ENCODE peak calls at places on chromosomes 12 and 14, in six cellular contexts. One of them, this sample, is unnamed.

GRCh38 chr14:68669644-68670343 is 123.1 kb downstream of the ZFP36L1 start:
- DNase-seq in HCT116: no peak
- DNase-seq in SK-N-SH: no peak
- DNase-seq in Karpas-422: no peak
- DNase-seq in PC-3: no peak
- DNase-seq in MM.1S: no peak
- DNase-seq in this sample: peak; percentile 9

GRCh38 chr14:96264850-96265249 is 8.8 kb downstream of the BDKRB1 start:
- DNase-seq in HCT116: no peak
- DNase-seq in SK-N-SH: no peak
- DNase-seq in Karpas-422: no peak
- DNase-seq in PC-3: peak; percentile 32
- DNase-seq in MM.1S: no peak
- DNase-seq in this sample: peak; percentile 59

GRCh38 chr12:58443273-58443980 is 476.9 kb downstream of the LRIG3 start:
- DNase-seq in HCT116: peak; percentile 40
- DNase-seq in SK-N-SH: peak; percentile 5
- DNase-seq in Karpas-422: peak; percentile 74
- DNase-seq in PC-3: peak; percentile 59
- DNase-seq in MM.1S: peak; percentile 37
- DNase-seq in this sample: peak; percentile 48

GRCh38 chr12:30989754-30990153 is 63.2 kb downstream of the TSPAN11 start:
- DNase-seq in HCT116: no peak
- DNase-seq in SK-N-SH: peak; percentile 67
- DNase-seq in Karpas-422: peak; percentile 84
- DNase-seq in PC-3: peak; percentile 54
- DNase-seq in MM.1S: peak; percentile 94
- DNase-seq in this sample: peak; percentile 24

GRCh38 chr14:32319368-32320049 is 9.6 kb upstream of the AKAP6 start:
- DNase-seq in HCT116: no peak
- DNase-seq in SK-N-SH: no peak
- DNase-seq in Karpas-422: no peak
- DNase-seq in PC-3: peak; percentile 84
- DNase-seq in MM.1S: no peak
- DNase-seq in this sample: no peak

GRCh38 chr14:92549853-92550244 is 36.3 kb downstream of the RIN3 start:
- DNase-seq in HCT116: no peak
- DNase-seq in SK-N-SH: no peak
- DNase-seq in Karpas-422: no peak
- DNase-seq in PC-3: no peak
- DNase-seq in MM.1S: no peak
- DNase-seq in this sample: peak; percentile 78

GRCh38 chr14:38207830-38208815 is at the start of gene SSTR1:
- DNase-seq in HCT116: no peak
- DNase-seq in SK-N-SH: no peak
- DNase-seq in Karpas-422: no peak
- DNase-seq in PC-3: no peak
- DNase-seq in MM.1S: no peak
- DNase-seq in this sample: peak; percentile 56

GRCh38 chr14:59004012-59004411 is 184.5 kb upstream of the DAAM1 start:
- DNase-seq in HCT116: no peak
- DNase-seq in SK-N-SH: no peak
- DNase-seq in Karpas-422: no peak
- DNase-seq in PC-3: peak; percentile 30
- DNase-seq in MM.1S: no peak
- DNase-seq in this sample: peak; percentile 33

GRCh38 chr14:41872906-41873305 is 266.2 kb downstream of the LRFN5 start:
- DNase-seq in HCT116: no peak
- DNase-seq in SK-N-SH: no peak
- DNase-seq in Karpas-422: no peak
- DNase-seq in PC-3: no peak
- DNase-seq in MM.1S: no peak
- DNase-seq in this sample: peak; percentile 57

GRCh38 chr12:120498870-120499515 is 3.1 kb downstream of the DYNLL1 start:
- DNase-seq in HCT116: no peak
- DNase-seq in SK-N-SH: no peak
- DNase-seq in Karpas-422: no peak
- DNase-seq in PC-3: no peak
- DNase-seq in MM.1S: no peak
- DNase-seq in this sample: no peak

GRCh38 chr14:80385340-80385739 is 174.0 kb upstream of the DIO2 start:
- DNase-seq in HCT116: no peak
- DNase-seq in SK-N-SH: no peak
- DNase-seq in Karpas-422: no peak
- DNase-seq in PC-3: no peak
- DNase-seq in MM.1S: no peak
- DNase-seq in this sample: no peak

GRCh38 chr14:33317675-33318074 is 379.0 kb downstream of the NPAS3 start:
- DNase-seq in HCT116: no peak
- DNase-seq in SK-N-SH: no peak
- DNase-seq in Karpas-422: no peak
- DNase-seq in PC-3: peak; percentile 57
- DNase-seq in MM.1S: no peak
- DNase-seq in this sample: no peak

GRCh38 chr14:81450100-81450531 is 50.0 kb upstream of the STON2 start:
- DNase-seq in HCT116: no peak
- DNase-seq in SK-N-SH: no peak
- DNase-seq in Karpas-422: no peak
- DNase-seq in PC-3: no peak
- DNase-seq in MM.1S: no peak
- DNase-seq in this sample: peak; percentile 36

GRCh38 chr12:70733385-70733784 is 96.2 kb upstream of the PTPRB start:
- DNase-seq in HCT116: peak; percentile 76
- DNase-seq in SK-N-SH: peak; percentile 69
- DNase-seq in Karpas-422: peak; percentile 89
- DNase-seq in PC-3: peak; percentile 91
- DNase-seq in MM.1S: peak; percentile 73
- DNase-seq in this sample: peak; percentile 79

GRCh38 chr12:114821571-114821970 is 137.6 kb upstream of the TBX3 start:
- DNase-seq in HCT116: no peak
- DNase-seq in SK-N-SH: no peak
- DNase-seq in Karpas-422: no peak
- DNase-seq in PC-3: peak; percentile 26
- DNase-seq in MM.1S: no peak
- DNase-seq in this sample: no peak

GRCh38 chr14:38490273-38490672 is 234.4 kb upstream of the CLEC14A start:
- DNase-seq in HCT116: no peak
- DNase-seq in SK-N-SH: no peak
- DNase-seq in Karpas-422: no peak
- DNase-seq in PC-3: no peak
- DNase-seq in MM.1S: no peak
- DNase-seq in this sample: no peak

GRCh38 chr12:109813810-109814416 is 19.3 kb downstream of the TRPV4 start:
- DNase-seq in HCT116: no peak
- DNase-seq in SK-N-SH: no peak
- DNase-seq in Karpas-422: no peak
- DNase-seq in PC-3: no peak
- DNase-seq in MM.1S: no peak
- DNase-seq in this sample: no peak

GRCh38 chr14:76948976-76949375 is 79.5 kb downstream of the IRF2BPL start:
- DNase-seq in HCT116: no peak
- DNase-seq in SK-N-SH: no peak
- DNase-seq in Karpas-422: no peak
- DNase-seq in PC-3: no peak
- DNase-seq in MM.1S: no peak
- DNase-seq in this sample: no peak

GRCh38 chr14:76947078-76947837 is 81.2 kb downstream of the IRF2BPL start:
- DNase-seq in HCT116: peak; percentile 87
- DNase-seq in SK-N-SH: peak; percentile 90
- DNase-seq in Karpas-422: peak; percentile 92
- DNase-seq in PC-3: peak; percentile 92
- DNase-seq in MM.1S: peak; percentile 82
- DNase-seq in this sample: peak; percentile 96

GRCh38 chr14:76946753-76947077 is 81.8 kb downstream of the IRF2BPL start:
- DNase-seq in HCT116: no peak
- DNase-seq in SK-N-SH: no peak
- DNase-seq in Karpas-422: no peak
- DNase-seq in PC-3: no peak
- DNase-seq in MM.1S: no peak
- DNase-seq in this sample: no peak

GRCh38 chr14:76947838-76948184 is 80.7 kb downstream of the IRF2BPL start:
- DNase-seq in HCT116: no peak
- DNase-seq in SK-N-SH: no peak
- DNase-seq in Karpas-422: no peak
- DNase-seq in PC-3: no peak
- DNase-seq in MM.1S: no peak
- DNase-seq in this sample: no peak

DNA sequence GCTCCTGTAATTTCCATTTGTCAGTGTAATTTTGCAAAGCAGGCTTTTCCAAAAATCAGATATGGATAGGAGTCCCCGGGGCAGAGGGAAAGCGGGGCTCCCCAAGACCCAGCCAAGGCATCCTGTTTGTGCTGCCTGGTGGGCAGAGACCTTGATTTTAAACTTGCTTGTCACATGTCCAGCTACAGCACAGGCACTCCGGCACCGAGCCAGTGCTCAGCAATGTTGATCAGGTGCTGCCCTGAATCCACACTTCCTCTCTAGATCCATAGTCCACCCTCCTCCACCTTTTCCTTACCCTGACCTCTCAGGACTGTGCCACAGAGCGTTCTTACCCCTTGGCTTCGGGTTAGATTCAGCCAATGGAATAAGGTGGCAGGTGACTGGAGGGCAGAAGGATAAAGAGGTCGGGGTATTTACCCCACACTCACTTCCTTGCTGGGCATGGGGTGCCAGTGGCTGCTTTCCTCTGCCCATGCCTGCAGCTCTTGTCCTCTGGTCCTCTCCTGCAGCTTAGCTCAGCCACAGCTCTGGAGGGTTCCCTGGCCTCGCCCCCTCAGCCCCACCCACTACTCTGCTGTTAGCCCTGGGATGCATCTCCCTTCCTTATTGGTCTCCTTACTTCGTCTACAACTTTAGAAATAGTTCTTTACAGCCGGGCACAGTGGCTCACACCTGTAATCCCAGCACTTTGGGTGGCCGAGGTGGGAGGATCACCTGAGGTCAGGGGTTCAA is 80.1 kb downstream of the IRF2BPL start:
- DNase-seq in HCT116: no peak
- DNase-seq in SK-N-SH: no peak
- DNase-seq in Karpas-422: no peak
- DNase-seq in PC-3: no peak
- DNase-seq in MM.1S: no peak
- DNase-seq in this sample: no peak
- H3K27ac ChIP-seq in HCT116: peak overlapping the region; percentile 97
- H3K27ac ChIP-seq in SK-N-SH: peak overlapping the region; percentile 99
- H3K27ac ChIP-seq in Karpas-422: no peak overlapping the region
- H3K27ac ChIP-seq in PC-3: peak overlapping the region; percentile 95
- H3K27ac ChIP-seq in MM.1S: no peak overlapping the region
- H3K27ac ChIP-seq in this sample: peak overlapping the region; percentile 78

GRCh38 chr14:98458702-98459101 is 813.3 kb downstream of the BCL11B start:
- DNase-seq in HCT116: no peak
- DNase-seq in SK-N-SH: no peak
- DNase-seq in Karpas-422: no peak
- DNase-seq in PC-3: no peak
- DNase-seq in MM.1S: no peak
- DNase-seq in this sample: no peak
- H3K9me2 ChIP-seq in HCT116: no peaks in the 10 kb centered on the region
- H3K9me2 ChIP-seq in SK-N-SH: no peaks in the 10 kb centered on the region
- H3K9me2 ChIP-seq in Karpas-422: no peaks in the 10 kb centered on the region
- H3K9me2 ChIP-seq in PC-3: no peaks in the 10 kb centered on the region
- H3K9me2 ChIP-seq in MM.1S: no peaks in the 10 kb centered on the region
- H3K9me2 ChIP-seq in this sample: no peaks in the 10 kb centered on the region

GRCh38 chr12:76341436-76342030 is 6.7 kb downstream of the BBS10 start:
- DNase-seq in HCT116: no peak
- DNase-seq in SK-N-SH: no peak
- DNase-seq in Karpas-422: no peak
- DNase-seq in PC-3: peak; percentile 41
- DNase-seq in MM.1S: no peak
- DNase-seq in this sample: peak; percentile 48

GRCh38 chr12:76346236-76346635 is 2.0 kb downstream of the BBS10 start:
- DNase-seq in HCT116: no peak
- DNase-seq in SK-N-SH: no peak
- DNase-seq in Karpas-422: no peak
- DNase-seq in PC-3: no peak
- DNase-seq in MM.1S: no peak
- DNase-seq in this sample: peak; percentile 58

GRCh38 chr12:76345569-76345968 is 2.6 kb downstream of the BBS10 start:
- DNase-seq in HCT116: no peak
- DNase-seq in SK-N-SH: no peak
- DNase-seq in Karpas-422: no peak
- DNase-seq in PC-3: peak; percentile 13
- DNase-seq in MM.1S: no peak
- DNase-seq in this sample: no peak

GRCh38 chr12:76348079-76348901 is at the start of gene BBS10:
- DNase-seq in HCT116: peak; percentile 83
- DNase-seq in SK-N-SH: peak; percentile 89
- DNase-seq in Karpas-422: peak; percentile 98
- DNase-seq in PC-3: peak; percentile 92
- DNase-seq in MM.1S: peak; percentile 92
- DNase-seq in this sample: peak; percentile 97

GRCh38 chr12:76346798-76347420 is 1.3 kb downstream of the BBS10 start:
- DNase-seq in HCT116: no peak
- DNase-seq in SK-N-SH: peak; percentile 29
- DNase-seq in Karpas-422: peak; percentile 75
- DNase-seq in PC-3: peak; percentile 70
- DNase-seq in MM.1S: peak; percentile 63
- DNase-seq in this sample: peak; percentile 85
- H3K9ac ChIP-seq in HCT116: peak overlapping the region; percentile 74
- H3K9ac ChIP-seq in SK-N-SH: peak overlapping the region; percentile 80
- H3K9ac ChIP-seq in Karpas-422: peak overlapping the region; percentile 86
- H3K9ac ChIP-seq in PC-3: peak overlapping the region; percentile 78
- H3K9ac ChIP-seq in MM.1S: peak overlapping the region; percentile 74
- H3K9ac ChIP-seq in this sample: peak overlapping the region; percentile 81

GRCh38 chr14:71235865-71236264 is 328.6 kb downstream of the PCNX1 start:
- DNase-seq in HCT116: no peak
- DNase-seq in SK-N-SH: peak; percentile 75
- DNase-seq in Karpas-422: no peak
- DNase-seq in PC-3: no peak
- DNase-seq in MM.1S: no peak
- DNase-seq in this sample: peak; percentile 35

GRCh38 chr14:71240154-71240553 is 332.9 kb downstream of the PCNX1 start:
- DNase-seq in HCT116: no peak
- DNase-seq in SK-N-SH: no peak
- DNase-seq in Karpas-422: no peak
- DNase-seq in PC-3: no peak
- DNase-seq in MM.1S: no peak
- DNase-seq in this sample: no peak

GRCh38 chr14:71237556-71237955 is 330.3 kb downstream of the PCNX1 start:
- DNase-seq in HCT116: no peak
- DNase-seq in SK-N-SH: no peak
- DNase-seq in Karpas-422: no peak
- DNase-seq in PC-3: no peak
- DNase-seq in MM.1S: no peak
- DNase-seq in this sample: no peak

GRCh38 chr14:71238835-71239234 is 331.6 kb downstream of the PCNX1 start:
- DNase-seq in HCT116: no peak
- DNase-seq in SK-N-SH: no peak
- DNase-seq in Karpas-422: no peak
- DNase-seq in PC-3: peak; percentile 8
- DNase-seq in MM.1S: no peak
- DNase-seq in this sample: peak; percentile 16

DNA sequence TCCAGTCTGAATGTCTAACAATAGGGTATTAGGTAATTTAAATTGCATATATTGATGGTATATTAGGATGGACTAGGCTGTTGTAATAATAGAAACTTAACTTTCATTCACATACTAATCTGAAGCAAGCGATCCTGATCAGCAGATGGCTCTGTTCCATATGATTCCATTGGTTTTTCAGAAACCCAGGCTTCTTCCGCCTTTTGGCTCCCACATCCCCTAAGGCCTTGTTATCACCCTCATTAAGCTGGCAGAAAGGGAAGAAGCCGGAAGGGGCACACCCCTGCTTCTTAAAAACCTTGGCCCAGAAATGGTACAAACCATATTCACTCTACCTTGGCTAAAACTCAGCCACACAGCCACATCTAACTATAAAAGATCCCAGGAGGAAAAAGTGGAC is 329.2 kb downstream of the PCNX1 start:
- DNase-seq in HCT116: no peak
- DNase-seq in SK-N-SH: peak; percentile 71
- DNase-seq in Karpas-422: no peak
- DNase-seq in PC-3: no peak
- DNase-seq in MM.1S: no peak
- DNase-seq in this sample: no peak
- H3K27ac ChIP-seq in HCT116: no peak overlapping the region
- H3K27ac ChIP-seq in SK-N-SH: peak overlapping the region; percentile 96
- H3K27ac ChIP-seq in Karpas-422: no peak overlapping the region
- H3K27ac ChIP-seq in PC-3: no peak overlapping the region
- H3K27ac ChIP-seq in MM.1S: no peak overlapping the region
- H3K27ac ChIP-seq in this sample: no peak overlapping the region

This sample was measured in GM23248.